ENCODE peak calls at places on chromosomes 2 and 18, in six cellular contexts. P, U, S, V, W and Z are unnamed samples.

GRCh38 chr2:181398000-181398399 is 59.2 kb upstream of the ITGA4 start:
- DNase-seq in P (no peak), W (no peak), V (no peak), S (no peak), U (no peak), Z (no peak)

GRCh38 chr2:239438368-239438767 is 37.5 kb upstream of the HDAC4 start:
- DNase-seq in W (no peak), V (no peak), P (no peak), U (no peak), S (no peak), Z (no peak)

GRCh38 chr2:200525882-200526651 is at the start of gene SGO2:
- DNase-seq in V (peak), S (peak), W (peak), U (peak), P (peak), Z (peak)

GRCh38 chr18:3623769-3624545 is 174.0 kb downstream of the TGIF1 start:
- DNase-seq in P (peak), S (peak), W (no peak), U (peak), V (peak), Z (no peak)

GRCh38 chr2:55961318-55961911 is 37.8 kb upstream of the EFEMP1 start:
- DNase-seq in V (peak), U (no peak), P (peak), S (no peak), W (peak), Z (peak)

GRCh38 chr2:111120253-111121027 is at the start of gene BCL2L11:
- DNase-seq in V (peak), S (peak), P (peak), U (peak), W (peak), Z (peak)

GRCh38 chr2:64609229-64609994 is 44.3 kb downstream of the SERTAD2 start:
- DNase-seq in S (peak), U (no peak), W (peak), P (no peak), V (no peak), Z (peak)

GRCh38 chr2:30339071-30339470 is 107.7 kb downstream of the LBH start:
- DNase-seq in P (no peak), V (no peak), W (no peak), U (no peak), S (no peak), Z (no peak)

GRCh38 chr2:47236503-47237215 is 81.6 kb upstream of the STPG4 start:
- DNase-seq in S (no peak), V (no peak), U (no peak), P (no peak), W (no peak), Z (no peak)

GRCh38 chr18:73719611-73720010 is 428.0 kb downstream of the FBXO15 start:
- DNase-seq in S (no peak), U (no peak), W (no peak), V (no peak), P (no peak), Z (no peak)

GRCh38 chr2:37324786-37325624 is at the start of gene PRKD3:
- DNase-seq in S (peak), U (peak), P (no peak), V (peak), W (no peak), Z (peak)

GRCh38 chr2:177799531-177799930 is 273.0 kb downstream of the PDE11A start:
- DNase-seq in P (no peak), V (no peak), S (no peak), W (no peak), U (no peak), Z (peak)

GRCh38 chr2:205198130-205198505 is 484.2 kb upstream of the NRP2 start:
- DNase-seq in P (peak), S (no peak), U (peak), W (no peak), V (no peak), Z (no peak)

GRCh38 chr18:24514439-24514838 is 54.0 kb downstream of the HRH4 start:
- DNase-seq in W (no peak), P (no peak), U (peak), S (no peak), V (peak), Z (peak)

GRCh38 chr18:49845629-49846252 is 32.4 kb upstream of the ACAA2 start:
- DNase-seq in U (no peak), P (no peak), S (no peak), W (no peak), V (no peak), Z (no peak)

GRCh38 chr2:55141572-55142413 is 90.3 kb downstream of the CLHC1 start:
- DNase-seq in P (no peak), W (no peak), V (no peak), U (no peak), S (peak), Z (no peak)

GRCh38 chr2:191521608-191522208 is 156.2 kb upstream of the NABP1 start:
- DNase-seq in U (peak), S (no peak), W (peak), P (no peak), V (peak), Z (peak)

GRCh38 chr18:66271927-66272326 is 332.0 kb downstream of the CDH19 start:
- DNase-seq in V (no peak), W (no peak), U (no peak), S (no peak), P (no peak), Z (no peak)